ENCODE peak calls at places on chromosomes 1 and 21, in six cellular contexts. G is vagina, Y is osteoblast, M is mesendoderm, E is stomach, S is IMR-90. L is an unnamed sample.

GRCh38 chr1:198771562-198772153 is 132.8 kb downstream of the PTPRC start:
- DNase-seq in E (no peak), Y (no peak), M (peak; percentile 59), S (peak; percentile 56), G (no peak), L (no peak)

GRCh38 chr1:241706967-241707366 is 54.9 kb downstream of the WDR64 start:
- DNase-seq in M (no peak), E (no peak), S (no peak), Y (peak; percentile 83), G (no peak), L (no peak)

GRCh38 chr1:67716800-67717199 is 31.8 kb downstream of the GADD45A start:
- DNase-seq in M (no peak), S (peak; percentile 20), E (no peak), Y (no peak), G (no peak), L (no peak)

GRCh38 chr1:27045973-27046558 is 33.4 kb upstream of the TENT5B start:
- DNase-seq in E (peak; percentile 69), Y (peak; percentile 92), M (peak; percentile 87), G (no peak), S (peak; percentile 71), L (peak; percentile 84)

GRCh38 chr1:13523780-13524477 is 10.1 kb upstream of the LRRC38 start:
- DNase-seq in E (no peak), M (peak; percentile 24), G (no peak), Y (no peak), S (no peak), L (no peak)

GRCh38 chr21:37915941-37916794 is at the start of gene KCNJ6:
- DNase-seq in S (peak; percentile 52), Y (peak; percentile 93), E (peak; percentile 35), G (no peak), M (peak; percentile 85), L (peak; percentile 73)

GRCh38 chr1:40650075-40650474 is 15.4 kb downstream of the RIMS3 start:
- DNase-seq in E (no peak), M (peak; percentile 69), Y (peak; percentile 45), G (no peak), S (no peak), L (no peak)

GRCh38 chr21:44900559-44901251 is 20.0 kb downstream of the ITGB2 start:
- DNase-seq in M (no peak), G (no peak), E (no peak), S (no peak), Y (peak; percentile 54), L (no peak)

GRCh38 chr1:234433563-234434285 is 45.3 kb downstream of the TARBP1 start:
- DNase-seq in Y (peak; percentile 77), G (no peak), M (no peak), S (peak; percentile 81), E (no peak), L (no peak)

GRCh38 chr1:189434461-189434860 is 1043.2 kb downstream of the BRINP3 start:
- DNase-seq in E (no peak), G (no peak), M (no peak), S (peak; percentile 21), Y (no peak), L (no peak)

GRCh38 chr21:25568230-25568629 is 39.1 kb downstream of the MRPL39 start:
- DNase-seq in S (peak; percentile 78), Y (no peak), G (no peak), E (no peak), M (peak; percentile 11), L (no peak)

GRCh38 chr1:20227704-20228103 is 41.4 kb upstream of the PLA2G2C start:
- DNase-seq in Y (no peak), E (no peak), M (peak; percentile 26), S (no peak), G (no peak), L (no peak)

GRCh38 chr1:233253231-233254038 is 42.1 kb downstream of the PCNX2 start:
- DNase-seq in M (no peak), G (no peak), E (no peak), Y (no peak), S (no peak), L (no peak)

GRCh38 chr1:22143065-22143514 is at the start of gene WNT4:
- DNase-seq in S (no peak), G (no peak), Y (peak; percentile 98), M (peak; percentile 69), E (peak; percentile 61), L (peak; percentile 81)

GRCh38 chr1:218671573-218671972 is 326.4 kb downstream of the TGFB2 start:
- DNase-seq in M (no peak), S (peak; percentile 31), E (no peak), Y (peak; percentile 45), G (no peak), L (no peak)

DNA sequence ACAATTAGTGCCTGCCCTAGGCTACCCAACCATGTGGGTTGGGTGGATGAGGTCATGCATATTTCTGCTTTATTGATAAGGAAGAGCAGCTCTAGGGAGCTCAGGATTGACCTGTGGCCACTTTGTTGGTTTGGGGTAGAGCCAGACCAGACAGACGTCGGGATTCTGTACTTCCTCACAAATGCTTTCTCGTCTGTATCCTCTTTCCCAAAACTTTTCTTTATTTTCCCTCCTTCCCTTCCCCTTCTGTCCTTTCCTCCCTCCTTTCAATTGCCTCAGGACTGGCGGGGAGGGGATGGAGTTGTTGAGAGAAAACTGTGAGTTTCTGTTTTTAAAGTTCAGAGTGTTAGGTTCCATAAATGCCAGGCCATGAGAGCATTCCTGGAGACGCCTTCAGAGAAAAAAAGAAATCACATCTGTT is 68.0 kb downstream of the UCK2 start:
- DNase-seq in Y (peak; percentile 74), E (no peak), G (no peak), S (peak; percentile 80), M (peak; percentile 40), L (no peak)
- H3K4me1 ChIP-seq in Y (peaks cover 76% of the 10 kb centered on the region), E (peaks cover 42% of the 10 kb centered on the region), G (peaks cover 43% of the 10 kb centered on the region), S (peaks cover 55% of the 10 kb centered on the region), M (peaks cover 2% of the 10 kb centered on the region), L (peaks cover 19% of the 10 kb centered on the region)

DNA sequence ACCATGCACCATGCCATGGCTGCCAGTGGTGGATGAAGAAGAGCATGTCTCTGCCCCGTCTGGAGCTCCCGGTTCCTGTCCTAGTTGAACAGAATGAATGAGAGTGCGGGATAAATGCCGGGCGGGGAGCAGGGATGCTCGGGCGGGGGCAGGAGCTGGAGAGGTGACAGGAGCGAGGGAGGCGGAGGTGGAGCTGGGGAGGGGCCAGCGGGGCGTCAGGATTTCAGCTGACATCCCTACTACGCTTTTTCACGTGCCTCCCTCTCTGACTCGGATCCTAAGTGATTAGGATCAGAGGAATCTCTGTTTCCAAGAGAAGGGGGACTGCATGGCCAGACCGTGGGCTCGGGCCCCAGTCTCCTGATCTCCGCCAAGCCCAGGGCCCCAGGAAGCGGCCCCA is 47.3 kb downstream of the TP73 start:
- DNase-seq in S (no peak), Y (no peak), G (no peak), M (no peak), E (no peak), L (no peak)
- H3K4me1 ChIP-seq in S (no peaks in the 10 kb centered on the region), Y (no peaks in the 10 kb centered on the region), G (peaks cover 28% of the 10 kb centered on the region), M (no peaks in the 10 kb centered on the region), E (peaks cover 7% of the 10 kb centered on the region), L (peaks cover 4% of the 10 kb centered on the region)

GRCh38 chr1:118974641-118975040 is 13.5 kb downstream of the TBX15 start:
- DNase-seq in E (no peak), G (no peak), Y (no peak), S (no peak), M (no peak), L (no peak)

GRCh38 chr1:118970451-118970850 is 17.7 kb downstream of the TBX15 start:
- DNase-seq in M (no peak), S (no peak), E (no peak), Y (no peak), G (no peak), L (no peak)

GRCh38 chr1:118977591-118977990 is 10.6 kb downstream of the TBX15 start:
- DNase-seq in G (no peak), E (no peak), Y (no peak), S (no peak), M (no peak), L (no peak)

GRCh38 chr1:118973032-118973431 is 15.1 kb downstream of the TBX15 start:
- DNase-seq in S (no peak), Y (no peak), G (no peak), E (no peak), M (no peak), L (no peak)

DNA sequence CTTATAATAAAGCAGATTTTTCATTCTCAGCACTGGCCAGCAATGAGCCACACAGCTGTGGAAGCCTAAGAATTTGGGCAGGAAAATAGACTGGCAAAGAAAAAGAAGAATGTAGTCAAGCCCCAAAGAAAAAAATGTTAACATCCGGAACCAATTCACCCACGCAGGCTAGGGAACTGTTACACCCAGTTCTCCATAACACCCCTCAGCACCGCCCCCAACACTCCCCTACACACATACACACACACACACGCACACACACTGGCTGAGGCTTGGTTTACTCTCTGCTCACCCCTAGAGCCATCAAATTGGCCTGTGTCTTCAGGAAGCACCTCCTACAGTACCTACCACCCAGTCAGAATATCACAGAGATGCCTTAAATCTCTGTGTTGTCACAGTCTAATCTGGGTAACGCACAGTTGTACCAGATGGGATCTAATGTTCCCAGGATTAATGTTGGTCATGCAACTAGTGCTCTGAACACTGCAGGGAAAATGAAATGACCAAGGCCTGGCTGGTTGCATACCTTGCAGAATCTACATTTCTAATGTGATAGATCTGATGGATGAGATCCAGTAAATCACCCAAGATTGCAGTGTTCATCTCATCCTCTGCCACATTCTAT is 14.5 kb downstream of the TBX15 start:
- DNase-seq in S (no peak), G (no peak), Y (no peak), E (no peak), M (no peak), L (no peak)
- H3K4me1 ChIP-seq in S (no peaks in the 10 kb centered on the region), G (no peaks in the 10 kb centered on the region), Y (peaks cover 27% of the 10 kb centered on the region), E (no peaks in the 10 kb centered on the region), M (no peaks in the 10 kb centered on the region), L (no peaks in the 10 kb centered on the region)

DNA sequence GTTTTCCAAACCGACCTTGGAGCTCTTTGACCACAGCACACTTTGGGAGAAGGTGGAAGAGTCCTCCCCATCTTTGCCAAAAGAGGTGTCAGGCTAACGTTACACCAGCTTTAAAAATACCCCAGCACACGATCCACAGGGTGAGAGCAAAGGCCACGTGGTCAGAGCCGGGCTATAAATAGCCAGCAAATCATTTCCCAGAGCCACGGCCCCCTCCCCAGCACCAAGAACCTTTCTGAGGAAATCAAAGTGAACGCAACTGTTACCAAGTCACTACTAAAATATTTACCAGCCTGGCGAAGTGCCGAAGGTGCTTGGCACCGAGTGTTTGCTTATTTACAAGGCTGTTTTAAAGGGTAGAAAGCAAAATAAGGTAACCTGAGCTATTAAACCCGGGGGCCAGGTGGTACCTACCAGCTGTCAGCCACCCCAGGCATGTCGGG is 72.4 kb downstream of the CASZ1 start:
- DNase-seq in M (no peak), E (peak; percentile 95), S (peak; percentile 26), Y (peak; percentile 96), G (no peak), L (peak; percentile 86)
- H3K4me1 ChIP-seq in M (no peaks in the 10 kb centered on the region), E (peaks cover 87% of the 10 kb centered on the region), S (peaks cover 8% of the 10 kb centered on the region), Y (no peaks in the 10 kb centered on the region), G (peaks cover 32% of the 10 kb centered on the region), L (peaks cover 16% of the 10 kb centered on the region)